ENCODE peak calls at places on chromosomes 3 and 15, in nine cellular contexts. V is stimulated activated CD4-positive, alpha-beta T cell treated with anti-CD3 and anti-CD28 coated beads, Interleukin-4, amount 100 ng/mL, for 1 hour; E is substantia nigra; G is T-helper 9 cell; U is GOT3; D is HEK293T; S is NCI-H1417; P is GM20000; J is progenitor cell of endocrine pancreas. W is an unnamed sample.

GRCh38 chr3:177835917-177836316 is 638.6 kb upstream of the TBL1XR1 start:
- DNase-seq in J (no peak), D (no peak), U (no peak), G (no peak), E (no peak), S (no peak), V (no peak), P (no peak), W (no peak)

GRCh38 chr3:178915365-178915764 is 156.2 kb downstream of the ZMAT3 start:
- DNase-seq in G (no peak), U (no peak), S (no peak), V (no peak), E (no peak), D (no peak), J (no peak), P (no peak), W (no peak)

GRCh38 chr15:48631191-48631770 is 14.2 kb downstream of the FBN1 start:
- DNase-seq in G (no peak), D (no peak), E (no peak), S (no peak), J (no peak), V (no peak), P (no peak), U (no peak), W (no peak)

GRCh38 chr3:39291903-39292329 is 12.1 kb upstream of the CX3CR1 start:
- DNase-seq in G (peak; percentile 60), P (peak; percentile 59), U (peak; percentile 30), E (peak; percentile 38), V (peak; percentile 71), S (peak; percentile 43), D (peak; percentile 80), J (peak; percentile 47), W (no peak)

GRCh38 chr15:69515508-69516290 is 63.1 kb downstream of the RPLP1 start:
- DNase-seq in U (no peak), D (no peak), J (no peak), V (no peak), G (no peak), E (no peak), S (no peak), P (no peak), W (no peak)

GRCh38 chr3:23726811-23727548 is 78.8 kb upstream of the UBE2E1 start:
- DNase-seq in P (no peak), J (no peak), S (no peak), U (no peak), E (no peak), V (no peak), D (no peak), G (no peak), W (no peak)

GRCh38 chr3:67644827-67645226 is 9.6 kb downstream of the SUCLG2 start:
- DNase-seq in S (no peak), P (no peak), U (no peak), V (no peak), D (no peak), J (no peak), G (no peak), E (no peak), W (no peak)

GRCh38 chr3:139439278-139439677 is 37.0 kb downstream of the RBP2 start:
- DNase-seq in J (no peak), P (no peak), S (no peak), E (no peak), V (no peak), G (no peak), D (no peak), U (no peak), W (no peak)

GRCh38 chr3:67875338-67875737 is 220.9 kb upstream of the SUCLG2 start:
- DNase-seq in D (no peak), P (no peak), V (no peak), S (no peak), U (no peak), E (no peak), J (no peak), G (no peak), W (no peak)

GRCh38 chr15:92902723-92903587 is 2.8 kb downstream of the CHD2 start:
- DNase-seq in J (no peak), G (no peak), E (no peak), U (no peak), S (peak; percentile 42), V (no peak), D (no peak), P (no peak), W (no peak)

GRCh38 chr15:101320501-101321052 is 25.5 kb upstream of the SNRPA1 start:
- DNase-seq in V (peak; percentile 46), J (no peak), E (peak; percentile 22), S (no peak), U (no peak), G (peak; percentile 25), P (peak; percentile 61), D (no peak), W (no peak)

GRCh38 chr3:5140230-5140621 is 18.1 kb downstream of the ARL8B start:
- DNase-seq in S (no peak), J (no peak), D (no peak), U (no peak), V (no peak), P (no peak), G (no peak), E (no peak), W (no peak)

GRCh38 chr3:11047500-11047899 is 55.0 kb downstream of the SLC6A1 start:
- DNase-seq in D (no peak), P (no peak), E (no peak), G (no peak), J (no peak), V (no peak), U (no peak), S (no peak), W (no peak)

GRCh38 chr3:194686816-194687637 is 1.3 kb downstream of the FAM43A start:
- DNase-seq in E (no peak), D (no peak), V (peak; percentile 38), U (no peak), G (peak; percentile 12), P (peak; percentile 48), J (peak; percentile 29), S (peak; percentile 41), W (no peak)

GRCh38 chr3:52062499-52062898 is 6.1 kb upstream of the DUSP7 start:
- DNase-seq in S (no peak), V (no peak), E (peak; percentile 26), P (peak; percentile 71), J (no peak), U (peak; percentile 55), G (no peak), D (no peak), W (no peak)

GRCh38 chr3:60720696-60721228 is 530.5 kb downstream of the FHIT start:
- DNase-seq in S (no peak), U (no peak), J (no peak), D (no peak), G (no peak), E (no peak), P (no peak), V (no peak), W (no peak)

GRCh38 chr3:182570934-182571594 is 222.2 kb upstream of the ATP11B start:
- DNase-seq in S (no peak), G (no peak), P (no peak), U (no peak), J (no peak), E (no peak), V (no peak), D (no peak), W (no peak)

GRCh38 chr3:134471521-134472193 is 14.1 kb downstream of the ANAPC13 start:
- DNase-seq in G (no peak), D (no peak), U (no peak), P (no peak), J (no peak), V (no peak), S (no peak), E (no peak), W (no peak)

GRCh38 chr3:182118081-182118480 is 406.4 kb downstream of the SOX2 start:
- DNase-seq in G (no peak), D (no peak), J (no peak), P (no peak), S (no peak), U (no peak), E (no peak), V (no peak), W (no peak)

GRCh38 chr3:110902453-110903085 is 169.0 kb upstream of the NECTIN3 start:
- DNase-seq in D (no peak), E (no peak), S (no peak), U (no peak), P (no peak), G (no peak), V (no peak), J (no peak), W (no peak)

GRCh38 chr3:159928071-159928491 is 60.6 kb upstream of the IL12A start:
- DNase-seq in U (no peak), V (no peak), D (no peak), P (no peak), S (no peak), E (no peak), G (no peak), J (no peak), W (no peak)

GRCh38 chr3:120622870-120623718 is 27.0 kb downstream of the NDUFB4 start:
- DNase-seq in E (no peak), U (no peak), V (no peak), P (no peak), D (peak; percentile 40), S (no peak), J (no peak), G (peak; percentile 3), W (peak; percentile 57)

GRCh38 chr15:100252359-100252758 is 89.4 kb downstream of the ADAMTS17 start:
- DNase-seq in D (no peak), E (no peak), G (no peak), V (no peak), P (no peak), J (no peak), S (no peak), U (no peak), W (no peak)

GRCh38 chr15:32878342-32878741 is 160.5 kb downstream of the GREM1 start:
- DNase-seq in S (no peak), D (no peak), P (no peak), J (no peak), U (no peak), E (no peak), G (no peak), V (no peak), W (no peak)

GRCh38 chr3:8824238-8824637 is 54.8 kb upstream of the OXTR start:
- DNase-seq in J (no peak), U (no peak), G (no peak), D (no peak), S (no peak), V (no peak), E (no peak), P (no peak), W (no peak)

GRCh38 chr15:83930813-83931212 is 276.9 kb downstream of the ADAMTSL3 start:
- DNase-seq in D (no peak), P (no peak), U (no peak), J (no peak), E (no peak), S (no peak), V (no peak), G (no peak), W (no peak)

GRCh38 chr15:37125143-37125542 is 24.8 kb upstream of the MEIS2 start:
- DNase-seq in J (no peak), S (no peak), D (no peak), P (no peak), U (no peak), V (no peak), G (no peak), E (no peak), W (no peak)

GRCh38 chr3:180040966-180041365 is 4.2 kb upstream of the PEX5L start:
- DNase-seq in V (no peak), J (no peak), P (no peak), U (no peak), S (peak; percentile 16), E (no peak), G (no peak), D (no peak), W (no peak)

GRCh38 chr3:185332026-185332735 is 30.8 kb upstream of the MAP3K13 start:
- DNase-seq in J (no peak), S (peak; percentile 50), D (no peak), U (no peak), P (peak; percentile 41), E (no peak), G (no peak), V (no peak), W (no peak)